ENCODE peak calls at places on chromosomes 5 and 9, in four cellular contexts. S, O, I and E are unnamed samples.

GRCh38 chr5:17912794-17913193 is 278.5 kb downstream of the TAF11L14 start:
- DNase-seq in S (no peak), O (no peak), I (no peak), E (no peak)

GRCh38 chr5:178285399-178286225 is 53.0 kb upstream of the PHYKPL start:
- DNase-seq in S (no peak), O (no peak), I (no peak), E (no peak)

GRCh38 chr9:113349434-113350337 is at the start of gene BSPRY:
- DNase-seq in S (no peak), O (no peak), I (no peak), E (no peak)

GRCh38 chr9:79661279-79661678 is 89.5 kb downstream of the TLE4 start:
- DNase-seq in S (no peak), O (no peak), I (no peak), E (no peak)

GRCh38 chr9:97565262-97565661 is 63.8 kb downstream of the TMOD1 start:
- DNase-seq in S (no peak), O (no peak), I (no peak), E (no peak)

GRCh38 chr5:37951946-37952721 is 112.3 kb upstream of the GDNF start:
- DNase-seq in S (no peak), O (peak; percentile 27), I (no peak), E (no peak)

GRCh38 chr5:72268753-72269410 is 51.2 kb downstream of the MRPS27 start:
- DNase-seq in S (no peak), O (peak; percentile 70), I (peak; percentile 52), E (peak; percentile 61)

GRCh38 chr9:9222730-9223129 is 1390.1 kb downstream of the PTPRD start:
- DNase-seq in S (no peak), O (no peak), I (no peak), E (no peak)

GRCh38 chr9:97845130-97845529 is 7.9 kb upstream of the FOXE1 start:
- DNase-seq in S (no peak), O (peak; percentile 60), I (peak; percentile 10), E (peak; percentile 60)

GRCh38 chr9:89425024-89425805 is 72.7 kb downstream of the SEMA4D start:
- DNase-seq in S (no peak), O (peak; percentile 38), I (peak; percentile 34), E (no peak)

GRCh38 chr5:41399840-41400239 is 110.6 kb downstream of the PLCXD3 start:
- DNase-seq in S (no peak), O (no peak), I (no peak), E (no peak)

GRCh38 chr5:100694100-100694499 is 158.9 kb downstream of the FAM174A start:
- DNase-seq in S (no peak), O (no peak), I (no peak), E (no peak)

GRCh38 chr5:100693481-100693880 is 158.3 kb downstream of the FAM174A start:
- DNase-seq in S (no peak), O (no peak), I (no peak), E (no peak)

DNA sequence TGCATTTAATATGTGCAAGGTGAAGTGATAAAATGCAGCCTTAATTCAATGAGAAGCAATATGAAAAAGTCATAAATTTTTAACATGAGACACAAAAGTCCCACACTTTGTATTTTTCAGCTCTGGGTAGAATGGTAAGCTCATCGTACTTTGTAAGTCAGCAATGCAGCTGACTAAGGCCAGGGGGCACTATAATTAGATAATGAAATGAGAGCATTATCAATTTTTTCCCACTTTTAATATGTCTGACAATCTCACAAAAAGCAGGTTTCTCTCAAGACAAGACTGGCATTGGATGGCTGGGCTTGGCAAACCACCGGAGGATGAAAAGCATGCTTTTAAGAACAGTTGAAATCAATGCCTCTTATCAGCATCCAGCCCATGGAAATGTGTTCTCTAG is 162.8 kb downstream of the FAM174A start:
- DNase-seq in S (no peak), O (no peak), I (no peak), E (no peak)
- TF ChIP-seq CTCF in S (peak; percentile 46), O (peak; percentile 51), I (peak; percentile 12), E (peak; percentile 20)

DNA sequence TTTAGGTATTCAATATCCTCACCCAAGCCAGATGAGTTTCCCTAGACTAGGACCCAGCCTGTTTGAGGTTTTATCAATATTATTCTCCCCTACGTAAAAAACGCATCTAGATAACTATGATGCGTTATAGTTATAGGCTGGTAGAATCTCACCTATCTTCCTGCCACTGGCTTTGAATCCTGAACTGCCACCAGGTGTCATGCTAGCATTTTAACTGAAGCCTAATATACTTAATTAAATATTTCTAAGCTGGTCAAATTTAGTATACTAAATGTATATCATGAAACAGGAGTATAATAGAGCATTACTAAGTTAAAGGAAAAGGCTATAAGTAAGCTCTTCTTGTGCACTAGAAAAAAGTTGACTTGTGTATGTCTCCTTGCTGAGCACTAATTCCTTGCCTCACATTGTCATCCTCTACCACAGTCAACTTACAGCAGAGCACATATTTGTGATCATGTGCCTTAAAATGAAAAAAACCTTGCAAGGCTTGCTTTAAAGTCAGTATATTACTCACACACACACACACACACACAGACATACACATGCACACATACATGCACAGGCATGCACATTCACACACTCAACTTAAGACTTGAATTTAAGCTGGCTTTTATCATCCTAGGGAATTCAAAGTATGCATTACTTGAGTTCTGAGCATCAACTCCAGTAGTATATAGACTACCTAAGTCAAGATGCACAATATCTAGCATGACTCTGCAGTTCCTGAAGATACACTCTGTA is 303.4 kb downstream of the ADGRV1 start:
- DNase-seq in S (no peak), O (peak; percentile 23), I (no peak), E (no peak)
- TF ChIP-seq CTCF in S (peak; percentile 24), O (peak; percentile 23), I (no peak), E (peak; percentile 35)

GRCh38 chr5:139648205-139649081 is at the start of gene CXXC5:
- DNase-seq in S (peak; percentile 66), O (peak; percentile 90), I (peak; percentile 79), E (peak; percentile 72)

GRCh38 chr5:139650689-139651501 is 2.7 kb downstream of the CXXC5 start:
- DNase-seq in S (no peak), O (peak; percentile 56), I (no peak), E (no peak)

GRCh38 chr5:139651502-139651862 is 3.3 kb downstream of the CXXC5 start:
- DNase-seq in S (no peak), O (no peak), I (peak; percentile 46), E (no peak)

GRCh38 chr5:139649082-139649991 is 1.2 kb downstream of the CXXC5 start:
- DNase-seq in S (no peak), O (no peak), I (no peak), E (no peak)

DNA sequence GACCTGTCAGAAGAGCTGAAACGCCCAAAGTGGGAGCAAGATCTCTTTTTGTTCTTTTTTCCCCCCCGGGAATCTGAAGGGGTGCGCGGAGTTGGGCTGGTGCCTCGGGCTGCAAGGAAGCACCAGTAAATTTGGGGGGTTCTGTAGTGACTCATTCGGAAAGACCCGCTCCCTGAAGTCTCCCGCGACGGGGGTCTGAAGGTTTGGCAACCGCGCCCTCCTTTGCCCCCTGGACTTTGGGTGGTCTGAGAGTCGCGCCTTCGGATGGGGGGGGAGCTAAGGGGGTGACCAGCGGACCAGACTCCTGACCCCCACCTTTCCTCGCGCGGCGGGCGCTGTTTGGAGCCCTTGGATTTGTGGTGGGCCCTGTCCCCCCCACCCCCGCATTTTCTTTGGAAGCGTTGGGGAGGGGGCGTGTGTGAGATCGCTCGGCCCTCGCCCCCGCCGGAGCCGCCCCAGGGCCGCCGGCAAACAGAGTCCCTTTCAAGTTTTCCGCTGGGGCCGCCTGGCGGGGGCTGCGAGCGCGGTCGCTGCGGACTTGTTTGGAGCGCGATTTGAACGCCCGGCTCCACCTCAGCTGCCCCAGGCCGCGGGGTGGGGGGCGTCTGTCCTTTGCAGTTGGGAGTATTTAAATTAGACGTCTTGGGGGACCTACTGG is 2.0 kb downstream of the CXXC5 start:
- DNase-seq in S (no peak), O (no peak), I (no peak), E (no peak)
- TF ChIP-seq CTCF in S (peak; percentile 35), O (peak; percentile 48), I (no peak), E (peak; percentile 59)

GRCh38 chr5:13957032-13957645 is 12.7 kb upstream of the DNAH5 start:
- DNase-seq in S (no peak), O (peak; percentile 83), I (peak; percentile 67), E (peak; percentile 69)
- TF ChIP-seq CTCF in S (peak; percentile 77), O (peak; percentile 79), I (peak; percentile 75), E (peak; percentile 86)

GRCh38 chr9:107141967-107142366 is 141.1 kb upstream of the RAD23B start:
- DNase-seq in S (no peak), O (peak; percentile 68), I (peak; percentile 29), E (peak; percentile 11)
- TF ChIP-seq CTCF in S (peak; percentile 46), O (peak; percentile 67), I (peak; percentile 38), E (peak; percentile 62)

GRCh38 chr5:123116757-123117156 is 27.7 kb downstream of the PRDM6 start:
- DNase-seq in S (no peak), O (no peak), I (no peak), E (peak; percentile 8)

GRCh38 chr5:123117989-123118388 is 28.9 kb downstream of the PRDM6 start:
- DNase-seq in S (no peak), O (no peak), I (no peak), E (no peak)

GRCh38 chr5:123119334-123119986 is 30.4 kb downstream of the PRDM6 start:
- DNase-seq in S (peak; percentile 66), O (peak; percentile 74), I (no peak), E (peak; percentile 28)

GRCh38 chr5:123122273-123122672 is 33.2 kb downstream of the PRDM6 start:
- DNase-seq in S (no peak), O (no peak), I (no peak), E (no peak)

DNA sequence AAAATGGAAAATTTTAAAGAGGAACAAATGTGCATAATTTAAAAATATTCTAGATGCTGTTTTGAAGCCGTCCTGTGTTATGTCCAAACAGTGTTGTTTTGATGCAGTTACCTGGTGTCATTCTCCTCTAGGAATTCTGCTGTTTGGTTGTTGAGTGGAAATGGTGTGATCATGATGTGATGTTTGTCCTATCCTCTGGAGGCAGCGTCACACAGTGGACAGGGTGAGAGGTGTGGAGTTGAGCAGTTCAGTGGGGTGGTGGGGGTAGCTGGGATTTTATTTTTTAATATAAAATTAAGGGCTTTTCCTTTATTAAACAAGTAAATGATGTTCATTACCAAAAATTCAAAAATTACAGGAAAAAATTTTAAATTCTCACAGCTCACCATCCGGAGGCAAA is 31.2 kb downstream of the PRDM6 start:
- DNase-seq in S (no peak), O (peak; percentile 14), I (no peak), E (no peak)
- TF ChIP-seq CTCF in S (peak; percentile 43), O (peak; percentile 32), I (peak; percentile 25), E (peak; percentile 54)